ENCODE peak calls at places on chromosomes 2 and 18, in four cellular contexts. One of them, this sample, is unnamed.

GRCh38 chr2:182866461-182867369 is at the start of gene FRZB:
- DNase-seq in H9: peak; percentile 73
- DNase-seq in IMR-90: peak; percentile 73
- DNase-seq in H1: peak; percentile 77
- DNase-seq in this sample: peak; percentile 71

GRCh38 chr18:44654555-44654954 is 26.1 kb upstream of the SETBP1 start:
- DNase-seq in H9: no peak
- DNase-seq in IMR-90: peak; percentile 45
- DNase-seq in H1: no peak
- DNase-seq in this sample: peak; percentile 65

GRCh38 chr2:139123795-139124194 is 343.6 kb upstream of the NXPH2 start:
- DNase-seq in IMR-90: no peak
- DNase-seq in H9: no peak
- DNase-seq in H1: no peak
- DNase-seq in this sample: no peak

GRCh38 chr2:226893206-226893605 is 57.4 kb downstream of the RHBDD1 start:
- DNase-seq in IMR-90: peak; percentile 33
- DNase-seq in H9: no peak
- DNase-seq in H1: no peak
- DNase-seq in this sample: no peak

GRCh38 chr2:160194351-160194750 is 5.7 kb downstream of the ITGB6 start:
- DNase-seq in H9: no peak
- DNase-seq in H1: no peak
- DNase-seq in IMR-90: no peak
- DNase-seq in this sample: no peak

GRCh38 chr2:232113821-232114220 is 152.3 kb downstream of the DIS3L2 start:
- DNase-seq in IMR-90: peak; percentile 24
- DNase-seq in H9: no peak
- DNase-seq in H1: no peak
- DNase-seq in this sample: no peak

GRCh38 chr2:223599646-223600009 is 2.5 kb downstream of the SCG2 start:
- DNase-seq in H1: no peak
- DNase-seq in H9: no peak
- DNase-seq in IMR-90: no peak
- DNase-seq in this sample: no peak

GRCh38 chr2:231527091-231527395 is 3.2 kb downstream of the NMUR1 start:
- DNase-seq in IMR-90: no peak
- DNase-seq in H1: no peak
- DNase-seq in H9: peak; percentile 60
- DNase-seq in this sample: peak; percentile 30

GRCh38 chr2:8633735-8634313 is 48.0 kb upstream of the ID2 start:
- DNase-seq in IMR-90: peak; percentile 96
- DNase-seq in H9: no peak
- DNase-seq in H1: no peak
- DNase-seq in this sample: no peak

GRCh38 chr18:28174181-28174906 is 2.6 kb downstream of the CDH2 start:
- DNase-seq in H1: no peak
- DNase-seq in IMR-90: no peak
- DNase-seq in H9: no peak
- DNase-seq in this sample: no peak

GRCh38 chr2:227802882-227803281 is 10.8 kb upstream of the CCL20 start:
- DNase-seq in H9: no peak
- DNase-seq in H1: no peak
- DNase-seq in IMR-90: no peak
- DNase-seq in this sample: peak; percentile 31

GRCh38 chr2:200077838-200078237 is 122.5 kb downstream of the MAIP1 start:
- DNase-seq in H1: no peak
- DNase-seq in H9: no peak
- DNase-seq in IMR-90: peak; percentile 88
- DNase-seq in this sample: no peak

GRCh38 chr2:108534577-108535379 is 508 bp downstream of the LIMS1 start:
- DNase-seq in H9: peak; percentile 34
- DNase-seq in IMR-90: no peak
- DNase-seq in H1: no peak
- DNase-seq in this sample: peak; percentile 65

GRCh38 chr2:53021285-53021684 is 746.3 kb upstream of the CHAC2 start:
- DNase-seq in H9: no peak
- DNase-seq in IMR-90: peak; percentile 88
- DNase-seq in H1: no peak
- DNase-seq in this sample: no peak

GRCh38 chr2:105390454-105390853 is 8.4 kb downstream of the FHL2 start:
- DNase-seq in H1: no peak
- DNase-seq in H9: no peak
- DNase-seq in IMR-90: no peak
- DNase-seq in this sample: no peak

GRCh38 chr2:119545076-119545475 is 827 bp downstream of the CFAP221 start:
- DNase-seq in H9: no peak
- DNase-seq in H1: no peak
- DNase-seq in IMR-90: no peak
- DNase-seq in this sample: no peak

GRCh38 chr18:21179590-21180220 is 62.3 kb upstream of the GREB1L start:
- DNase-seq in H9: peak; percentile 57
- DNase-seq in IMR-90: peak; percentile 73
- DNase-seq in H1: peak; percentile 62
- DNase-seq in this sample: peak; percentile 73

GRCh38 chr2:38810488-38810887 is 32.5 kb downstream of the GEMIN6 start:
- DNase-seq in IMR-90: no peak
- DNase-seq in H1: no peak
- DNase-seq in H9: no peak
- DNase-seq in this sample: no peak

GRCh38 chr2:139122711-139123158 is 342.5 kb upstream of the NXPH2 start:
- DNase-seq in H9: no peak
- DNase-seq in IMR-90: no peak
- DNase-seq in H1: no peak
- DNase-seq in this sample: peak; percentile 76

GRCh38 chr2:240996834-240997140 is 1.6 kb upstream of the SNED1 start:
- DNase-seq in IMR-90: no peak
- DNase-seq in H1: peak; percentile 37
- DNase-seq in H9: peak; percentile 22
- DNase-seq in this sample: no peak

GRCh38 chr2:98482362-98482761 is 37.7 kb downstream of the INPP4A start:
- DNase-seq in H9: no peak
- DNase-seq in IMR-90: no peak
- DNase-seq in H1: no peak
- DNase-seq in this sample: no peak

GRCh38 chr2:224008702-224009261 is 30.3 kb downstream of the SERPINE2 start:
- DNase-seq in IMR-90: no peak
- DNase-seq in H1: peak; percentile 67
- DNase-seq in H9: peak; percentile 76
- DNase-seq in this sample: peak; percentile 75

GRCh38 chr2:16763056-16763455 is 97.4 kb upstream of the CYRIA start:
- DNase-seq in H1: no peak
- DNase-seq in H9: no peak
- DNase-seq in IMR-90: no peak
- DNase-seq in this sample: no peak

GRCh38 chr2:69366-70344 is 23.4 kb upstream of the FAM110C start:
- DNase-seq in H1: no peak
- DNase-seq in H9: peak; percentile 41
- DNase-seq in IMR-90: no peak
- DNase-seq in this sample: peak; percentile 45

GRCh38 chr2:15782009-15782751 is 158.2 kb upstream of the MYCN start:
- DNase-seq in H9: no peak
- DNase-seq in H1: no peak
- DNase-seq in IMR-90: no peak
- DNase-seq in this sample: no peak

GRCh38 chr2:196291873-196292800 is 120.8 kb upstream of the STK17B start:
- DNase-seq in IMR-90: no peak
- DNase-seq in H9: no peak
- DNase-seq in H1: no peak
- DNase-seq in this sample: peak; percentile 53

GRCh38 chr2:54741250-54741649 is 17.8 kb downstream of the EML6 start:
- DNase-seq in IMR-90: peak; percentile 30
- DNase-seq in H1: no peak
- DNase-seq in H9: no peak
- DNase-seq in this sample: no peak

GRCh38 chr2:119809329-119810038 is 49.8 kb downstream of the PTPN4 start:
- DNase-seq in H1: no peak
- DNase-seq in H9: no peak
- DNase-seq in IMR-90: peak; percentile 89
- DNase-seq in this sample: no peak

GRCh38 chr2:30334738-30335426 is 103.5 kb downstream of the LBH start:
- DNase-seq in H1: no peak
- DNase-seq in IMR-90: no peak
- DNase-seq in H9: peak; percentile 37
- DNase-seq in this sample: peak; percentile 95

GRCh38 chr2:64865073-64865830 is 123.9 kb upstream of the SLC1A4 start:
- DNase-seq in H1: peak; percentile 78
- DNase-seq in IMR-90: peak; percentile 54
- DNase-seq in H9: peak; percentile 65
- DNase-seq in this sample: peak; percentile 68

GRCh38 chr2:157164891-157165290 is 92.6 kb upstream of the GALNT5 start:
- DNase-seq in H9: no peak
- DNase-seq in H1: no peak
- DNase-seq in IMR-90: no peak
- DNase-seq in this sample: no peak

GRCh38 chr2:42762823-42763804 is 821 bp downstream of the OXER1 start:
- DNase-seq in H9: no peak
- DNase-seq in IMR-90: no peak
- DNase-seq in H1: no peak
- DNase-seq in this sample: no peak
- H4K5ac ChIP-seq in H9: no peak overlapping the region
- H4K5ac ChIP-seq in IMR-90: no peak overlapping the region
- H4K5ac ChIP-seq in H1: no peak overlapping the region
- H4K5ac ChIP-seq in this sample: no peak overlapping the region

GRCh38 chr2:100599566-100599965 is 36.8 kb downstream of the PDCL3 start:
- DNase-seq in H9: no peak
- DNase-seq in IMR-90: no peak
- DNase-seq in H1: no peak
- DNase-seq in this sample: no peak
- H4K5ac ChIP-seq in H9: no peak overlapping the region
- H4K5ac ChIP-seq in IMR-90: no peak overlapping the region
- H4K5ac ChIP-seq in H1: no peak overlapping the region
- H4K5ac ChIP-seq in this sample: no peak overlapping the region

GRCh38 chr18:23237524-23238151 is 102.4 kb downstream of the CABLES1 start:
- DNase-seq in H9: peak; percentile 86
- DNase-seq in IMR-90: peak; percentile 41
- DNase-seq in H1: no peak
- DNase-seq in this sample: peak; percentile 91
- H4K5ac ChIP-seq in H9: no peak overlapping the region
- H4K5ac ChIP-seq in IMR-90: peak overlapping the region; percentile 32
- H4K5ac ChIP-seq in H1: no peak overlapping the region
- H4K5ac ChIP-seq in this sample: no peak overlapping the region

DNA sequence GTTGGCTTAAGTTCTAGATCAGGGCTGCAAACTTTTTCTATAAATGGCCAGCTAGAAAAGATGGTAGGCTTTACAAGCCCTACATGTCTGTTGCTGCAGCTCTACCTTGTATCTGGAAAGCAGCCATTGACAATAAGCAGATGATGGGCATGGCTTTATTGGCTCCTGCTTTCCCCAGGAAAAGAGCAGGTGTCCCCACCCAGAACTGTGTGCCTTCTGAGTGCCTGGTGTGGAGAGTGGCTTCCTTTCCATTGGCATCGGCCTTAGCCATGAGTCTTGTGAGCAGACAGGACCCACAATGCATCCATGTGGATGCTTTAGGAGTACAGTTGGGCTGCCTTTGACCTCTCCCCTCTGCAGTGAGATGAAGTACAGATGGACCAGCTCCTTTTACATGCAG is 120.2 kb downstream of the CD8B2 start:
- DNase-seq in H1: no peak
- DNase-seq in IMR-90: no peak
- DNase-seq in H9: no peak
- DNase-seq in this sample: no peak
- H4K5ac ChIP-seq in H1: no peak overlapping the region
- H4K5ac ChIP-seq in IMR-90: no peak overlapping the region
- H4K5ac ChIP-seq in H9: no peak overlapping the region
- H4K5ac ChIP-seq in this sample: no peak overlapping the region

DNA sequence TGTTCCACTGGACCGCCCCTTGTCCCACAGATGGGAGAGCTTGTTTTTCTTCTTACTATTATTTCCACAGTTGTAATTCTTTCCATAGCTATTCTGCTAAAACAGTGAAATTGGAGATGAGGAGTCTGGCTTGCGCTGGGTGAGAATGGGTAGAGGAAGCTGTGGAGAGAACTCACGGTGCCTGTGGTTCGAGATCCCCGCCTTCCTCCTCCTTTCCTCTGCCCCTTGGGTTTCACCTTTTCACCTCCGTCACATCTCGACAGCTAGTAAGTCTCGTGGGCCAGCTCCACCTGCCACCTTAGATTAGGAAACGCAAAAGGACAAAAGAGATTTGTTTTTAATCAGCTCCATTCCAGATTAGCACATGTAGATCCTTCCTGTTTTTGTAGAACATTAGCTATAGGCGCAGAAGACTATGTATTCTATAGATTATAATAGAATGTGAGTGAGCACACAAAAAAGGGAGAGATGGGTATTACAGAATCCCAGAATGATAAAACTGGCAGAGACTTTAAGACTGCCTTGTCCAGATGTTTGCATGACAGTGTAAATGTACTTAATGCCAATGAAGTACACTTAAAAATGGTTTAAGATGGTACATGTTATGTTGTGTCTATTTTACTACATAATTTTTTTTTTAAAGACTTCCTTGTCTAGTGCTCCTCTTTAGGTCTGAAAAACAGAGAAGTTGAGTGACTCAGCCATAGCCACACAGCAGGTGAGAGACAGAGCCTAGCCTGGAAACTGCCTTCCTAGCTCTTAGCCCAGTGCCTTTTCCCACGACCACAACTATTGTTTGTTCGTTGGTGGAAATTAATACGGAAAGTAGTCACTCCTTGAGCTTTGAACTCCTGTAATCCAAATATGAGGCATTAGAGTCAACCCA is 20.7 kb downstream of the TRIB2 start:
- DNase-seq in H9: no peak
- DNase-seq in IMR-90: no peak
- DNase-seq in H1: no peak
- DNase-seq in this sample: no peak
- H4K5ac ChIP-seq in H9: no peak overlapping the region
- H4K5ac ChIP-seq in IMR-90: no peak overlapping the region
- H4K5ac ChIP-seq in H1: no peak overlapping the region
- H4K5ac ChIP-seq in this sample: no peak overlapping the region

GRCh38 chr2:1313240-1313924 is 99.9 kb upstream of the TPO start:
- DNase-seq in H9: no peak
- DNase-seq in IMR-90: no peak
- DNase-seq in H1: no peak
- DNase-seq in this sample: no peak
- H4K5ac ChIP-seq in H9: no peak overlapping the region
- H4K5ac ChIP-seq in IMR-90: no peak overlapping the region
- H4K5ac ChIP-seq in H1: no peak overlapping the region
- H4K5ac ChIP-seq in this sample: no peak overlapping the region